ENCODE peak calls at places on chromosomes 16 and 17, in four cellular contexts. One of them, this sample, is unnamed.

GRCh38 chr17:37608369-37609169 is 649 bp downstream of the SYNRG start:
- DNase-seq in T follicular helper cell: no peak
- DNase-seq in Daoy: peak; percentile 25
- DNase-seq in ACHN: peak; percentile 52
- DNase-seq in this sample: no peak

GRCh38 chr17:13030459-13031305 is 12.9 kb upstream of the ELAC2 start:
- DNase-seq in T follicular helper cell: peak; percentile 22
- DNase-seq in Daoy: peak; percentile 47
- DNase-seq in ACHN: peak; percentile 58
- DNase-seq in this sample: peak; percentile 15

GRCh38 chr17:51371732-51372151 is 111.4 kb downstream of the UTP18 start:
- DNase-seq in Daoy: peak; percentile 59
- DNase-seq in ACHN: peak; percentile 42
- DNase-seq in T follicular helper cell: peak; percentile 18
- DNase-seq in this sample: peak; percentile 87

GRCh38 chr16:842061-842476 is 41.5 kb upstream of the GNG13 start:
- DNase-seq in T follicular helper cell: no peak
- DNase-seq in ACHN: no peak
- DNase-seq in Daoy: peak; percentile 67
- DNase-seq in this sample: no peak

GRCh38 chr16:9042533-9042932 is 48.9 kb upstream of the HAPSTR1 start:
- DNase-seq in ACHN: no peak
- DNase-seq in Daoy: peak; percentile 15
- DNase-seq in T follicular helper cell: no peak
- DNase-seq in this sample: no peak

GRCh38 chr17:78124081-78124835 is 4.3 kb downstream of the TMC6 start:
- DNase-seq in Daoy: no peak
- DNase-seq in T follicular helper cell: no peak
- DNase-seq in ACHN: no peak
- DNase-seq in this sample: no peak

GRCh38 chr17:1999557-2000251 is 25.4 kb downstream of the RTN4RL1 start:
- DNase-seq in ACHN: no peak
- DNase-seq in Daoy: no peak
- DNase-seq in T follicular helper cell: no peak
- DNase-seq in this sample: peak; percentile 21

GRCh38 chr16:55552621-55553020 is 13.9 kb upstream of the CAPNS2 start:
- DNase-seq in ACHN: no peak
- DNase-seq in Daoy: peak; percentile 47
- DNase-seq in T follicular helper cell: no peak
- DNase-seq in this sample: no peak